ENCODE peak calls at places on chromosomes 6 and 20, in five cellular contexts. D is IMR-90, O is GM12865, E is SW480, U is AG08395. A is an unnamed sample.

GRCh38 chr20:44401052-44401769 is 45.7 kb downstream of the HNF4A start:
- DNase-seq in E (no peak), O (no peak), U (no peak), D (no peak), A (no peak)

GRCh38 chr6:43907789-43908472 is 137.9 kb downstream of the VEGFA start:
- DNase-seq in O (no peak), U (no peak), E (no peak), D (no peak), A (no peak)

GRCh38 chr6:2920671-2921112 is 17.6 kb upstream of the SERPINB9 start:
- DNase-seq in D (no peak), O (no peak), E (no peak), U (no peak), A (no peak)

GRCh38 chr20:13397300-13397724 is 176.2 kb downstream of the ISM1 start:
- DNase-seq in E (no peak), O (no peak), D (peak; percentile 53), U (peak; percentile 45), A (no peak)

GRCh38 chr20:37729452-37729851 is 35.6 kb downstream of the CTNNBL1 start:
- DNase-seq in E (no peak), U (no peak), O (no peak), D (no peak), A (no peak)

GRCh38 chr6:167499161-167499660 is 174.3 kb downstream of the TTLL2 start:
- DNase-seq in D (no peak), O (no peak), U (no peak), E (no peak), A (no peak)

GRCh38 chr6:111342913-111343312 is 140.1 kb downstream of the REV3L start:
- DNase-seq in D (peak; percentile 54), E (no peak), U (no peak), O (peak; percentile 32), A (no peak)

GRCh38 chr6:10410214-10410873 is 4.5 kb downstream of the TFAP2A start:
- DNase-seq in D (no peak), U (no peak), E (no peak), O (no peak), A (no peak)

A was measured in iPS-NIHi11.